ENCODE peak calls at places on chromosome 15, in nine cellular contexts. M is psoas muscle; C is fibroblast of lung; Z is body of pancreas; U is HCT116; P is cardiac muscle cell; Y is CD8-positive, alpha-beta memory T cell; T is suprapubic skin; G is right atrium auricular region. A is an unnamed sample. For H3K27me3, the result is how much of the 10 kb centered on the place peaks cover.

GRCh38 chr15:89436560-89437311 is 59.6 kb downstream of the RHCG start:
- DNase-seq in M (no peak), C (no peak), Z (no peak), U (no peak), P (no peak), Y (no peak), T (no peak), G (no peak), A (peak)

GRCh38 chr15:51267714-51268105 is 70.7 kb downstream of the CYP19A1 start:
- DNase-seq in M (no peak), C (no peak), Z (peak), U (no peak), P (peak), Y (no peak), T (no peak), G (no peak), A (peak)

GRCh38 chr15:69143756-69144436 is 16.5 kb upstream of the GLCE start:
- DNase-seq in M (no peak), C (no peak), Z (no peak), U (no peak), P (no peak), Y (no peak), T (no peak), G (no peak), A (no peak)

GRCh38 chr15:62901087-62901486 is 141.5 kb upstream of the TPM1 start:
- DNase-seq in M (peak), C (no peak), Z (no peak), U (no peak), P (no peak), Y (no peak), T (no peak), G (no peak), A (no peak)

GRCh38 chr15:70833897-70834765 is 19.8 kb downstream of the LARP6 start:
- DNase-seq in M (no peak), C (peak), Z (no peak), U (peak), P (no peak), Y (no peak), T (no peak), G (no peak), A (peak)

GRCh38 chr15:65377976-65378366 is at the start of gene IGDCC3:
- DNase-seq in M (no peak), C (peak), Z (peak), U (no peak), P (peak), Y (no peak), T (no peak), G (no peak), A (peak)

GRCh38 chr15:66401130-66402021 is 14.7 kb downstream of the MAP2K1 start:
- DNase-seq in M (no peak), C (peak), Z (no peak), U (no peak), P (no peak), Y (no peak), T (no peak), G (no peak), A (no peak)

GRCh38 chr15:90004671-90005070 is 3.5 kb downstream of the ZNF710 start:
- DNase-seq in M (peak), C (peak), Z (peak), U (no peak), P (no peak), Y (no peak), T (peak), G (peak), A (peak)

GRCh38 chr15:62749445-62749844 is 293.1 kb upstream of the TPM1 start:
- DNase-seq in M (no peak), C (peak), Z (no peak), U (no peak), P (no peak), Y (no peak), T (no peak), G (no peak), A (no peak)

GRCh38 chr15:85289677-85290365 is 90.6 kb upstream of the AKAP13 start:
- DNase-seq in M (peak), C (peak), Z (peak), U (peak), P (peak), Y (no peak), T (no peak), G (no peak), A (peak)

GRCh38 chr15:77022646-77023575 is 28.0 kb downstream of the PSTPIP1 start:
- DNase-seq in M (peak), C (no peak), Z (no peak), U (no peak), P (no peak), Y (no peak), T (peak), G (no peak), A (no peak)

GRCh38 chr15:93072440-93073394 is 16.3 kb downstream of the RGMA start:
- DNase-seq in M (peak), C (peak), Z (peak), U (peak), P (peak), Y (no peak), T (no peak), G (peak), A (peak)

GRCh38 chr15:66603301-66604179 is 37.7 kb upstream of the LCTL start:
- DNase-seq in M (peak), C (peak), Z (peak), U (peak), P (peak), Y (peak), T (no peak), G (no peak), A (peak)

GRCh38 chr15:94033014-94033682 is 198.2 kb upstream of the MCTP2 start:
- DNase-seq in M (no peak), C (no peak), Z (no peak), U (no peak), P (no peak), Y (no peak), T (no peak), G (no peak), A (no peak)

GRCh38 chr15:42157381-42157780 is 945 bp upstream of the PLA2G4F start:
- DNase-seq in M (no peak), C (no peak), Z (no peak), U (no peak), P (no peak), Y (no peak), T (peak), G (no peak), A (no peak)

GRCh38 chr15:88658070-88658965 is 19.5 kb downstream of the ISG20 start:
- DNase-seq in M (no peak), C (no peak), Z (no peak), U (no peak), P (no peak), Y (no peak), T (peak), G (peak), A (no peak)

GRCh38 chr15:63370764-63371163 is 10.9 kb downstream of the CA12 start:
- DNase-seq in M (no peak), C (no peak), Z (no peak), U (no peak), P (no peak), Y (no peak), T (no peak), G (no peak), A (no peak)

GRCh38 chr15:36591534-36592411 is 12.3 kb downstream of the CDIN1 start:
- DNase-seq in M (no peak), C (peak), Z (peak), U (no peak), P (no peak), Y (no peak), T (no peak), G (no peak), A (no peak)

GRCh38 chr15:43187544-43188155 is 2.4 kb downstream of the CCNDBP1 start:
- DNase-seq in M (no peak), C (peak), Z (no peak), U (peak), P (peak), Y (no peak), T (no peak), G (no peak), A (no peak)

GRCh38 chr15:40930430-40931299 is 1.5 kb downstream of the DLL4 start:
- DNase-seq in M (peak), C (peak), Z (peak), U (peak), P (peak), Y (no peak), T (no peak), G (no peak), A (no peak)

GRCh38 chr15:77474310-77474986 is 53.8 kb downstream of the HMG20A start:
- DNase-seq in M (no peak), C (no peak), Z (no peak), U (no peak), P (peak), Y (no peak), T (no peak), G (no peak), A (no peak)

GRCh38 chr15:58060575-58060974 is 4.9 kb downstream of the ALDH1A2 start:
- DNase-seq in M (no peak), C (no peak), Z (no peak), U (no peak), P (no peak), Y (no peak), T (no peak), G (no peak), A (no peak)

GRCh38 chr15:58064119-58065010 is 1.1 kb downstream of the ALDH1A2 start:
- DNase-seq in M (no peak), C (no peak), Z (no peak), U (no peak), P (no peak), Y (no peak), T (no peak), G (no peak), A (no peak)

GRCh38 chr15:58063612-58064011 is 1.9 kb downstream of the ALDH1A2 start:
- DNase-seq in M (no peak), C (no peak), Z (no peak), U (no peak), P (no peak), Y (no peak), T (no peak), G (no peak), A (no peak)

GRCh38 chr15:58062983-58063382 is 2.5 kb downstream of the ALDH1A2 start:
- DNase-seq in M (no peak), C (no peak), Z (no peak), U (no peak), P (no peak), Y (no peak), T (no peak), G (no peak), A (no peak)

GRCh38 chr15:58062175-58062574 is 3.3 kb downstream of the ALDH1A2 start:
- DNase-seq in M (no peak), C (no peak), Z (no peak), U (no peak), P (no peak), Y (no peak), T (no peak), G (no peak), A (no peak)
- H3K27me3 ChIP-seq in M (under half), C (under half), Z (under half), U (under half), P (half or more), Y (under half), T (half or more), G (under half), A (under half)

GRCh38 chr15:57785959-57786358 is 79.4 kb downstream of the POLR2M start:
- DNase-seq in M (no peak), C (no peak), Z (no peak), U (no peak), P (no peak), Y (no peak), T (no peak), G (no peak), A (no peak)
- H3K27me3 ChIP-seq in M (under half), C (under half), Z (under half), U (under half), P (under half), Y (under half), T (under half), G (under half), A (under half)

DNA sequence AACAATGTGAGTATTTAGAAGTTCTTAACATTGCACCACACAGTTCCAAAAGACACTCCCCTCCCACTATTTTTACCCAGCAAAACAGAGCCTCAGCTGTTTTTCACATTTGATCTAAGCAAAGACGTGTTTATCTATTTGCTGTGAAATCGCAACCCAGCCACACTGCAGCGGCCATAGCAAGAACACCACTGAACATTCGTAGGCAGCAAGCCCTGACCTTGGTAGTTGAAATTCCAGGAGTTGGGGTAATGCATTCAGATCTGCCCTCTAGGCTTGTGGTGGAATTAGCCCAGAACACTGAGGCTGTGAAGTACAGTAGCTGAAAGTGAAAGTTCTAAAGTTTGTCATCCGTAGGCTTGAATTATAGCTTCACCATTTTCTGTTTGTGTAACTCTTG is 17.1 kb upstream of the SLC24A5 start:
- DNase-seq in M (no peak), C (no peak), Z (no peak), U (no peak), P (no peak), Y (no peak), T (no peak), G (no peak), A (no peak)
- H3K27me3 ChIP-seq in M (under half), C (under half), Z (under half), U (under half), P (under half), Y (under half), T (under half), G (under half), A (under half)

GRCh38 chr15:60004846-60005351 is 788 bp downstream of the FOXB1 start:
- DNase-seq in M (no peak), C (peak), Z (no peak), U (no peak), P (peak), Y (no peak), T (no peak), G (no peak), A (peak)

GRCh38 chr15:60002528-60003218 is 1.4 kb upstream of the FOXB1 start:
- DNase-seq in M (no peak), C (no peak), Z (no peak), U (no peak), P (no peak), Y (no peak), T (no peak), G (no peak), A (no peak)

GRCh38 chr15:60005352-60006202 is 1.5 kb downstream of the FOXB1 start:
- DNase-seq in M (no peak), C (no peak), Z (no peak), U (no peak), P (no peak), Y (no peak), T (no peak), G (no peak), A (no peak)

GRCh38 chr15:60003243-60004018 is 680 bp upstream of the FOXB1 start:
- DNase-seq in M (no peak), C (no peak), Z (no peak), U (no peak), P (no peak), Y (no peak), T (no peak), G (no peak), A (no peak)

GRCh38 chr15:60004019-60004845 is at the start of gene FOXB1:
- DNase-seq in M (no peak), C (no peak), Z (peak), U (no peak), P (peak), Y (no peak), T (no peak), G (no peak), A (no peak)
- H3K27me3 ChIP-seq in M (under half), C (half or more), Z (under half), U (under half), P (half or more), Y (half or more), T (half or more), G (half or more), A (half or more)

GRCh38 chr15:74228723-74229081 is 7.4 kb upstream of the CCDC33 start:
- DNase-seq in M (peak), C (peak), Z (no peak), U (no peak), P (peak), Y (no peak), T (no peak), G (no peak), A (no peak)

GRCh38 chr15:74229686-74230085 is 6.4 kb upstream of the CCDC33 start:
- DNase-seq in M (peak), C (no peak), Z (no peak), U (no peak), P (no peak), Y (no peak), T (no peak), G (no peak), A (no peak)

GRCh38 chr15:74225928-74226327 is 10.2 kb upstream of the CCDC33 start:
- DNase-seq in M (no peak), C (no peak), Z (no peak), U (no peak), P (no peak), Y (no peak), T (no peak), G (no peak), A (no peak)

GRCh38 chr15:74226761-74227540 is 9.2 kb upstream of the CCDC33 start:
- DNase-seq in M (no peak), C (no peak), Z (no peak), U (no peak), P (no peak), Y (no peak), T (no peak), G (no peak), A (no peak)

GRCh38 chr15:74227968-74228722 is 8.0 kb upstream of the CCDC33 start:
- DNase-seq in M (no peak), C (no peak), Z (no peak), U (no peak), P (no peak), Y (no peak), T (no peak), G (no peak), A (no peak)
- H3K27me3 ChIP-seq in M (under half), C (under half), Z (under half), U (under half), P (under half), Y (under half), T (under half), G (under half), A (under half)

A was measured in MG63.